ENCODE peak calls at places on chromosomes 11 and 22, in seven cellular contexts. B, T, O, S, D, U and Y are unnamed samples.

GRCh38 chr11:83717551-83717950 is 431.4 kb upstream of the CCDC90B start:
- DNase-seq in B (no peak), T (peak), O (no peak), S (no peak), D (no peak), U (no peak), Y (no peak)

GRCh38 chr11:117985953-117986887 is at the start of gene IL10RA:
- DNase-seq in B (peak), T (peak), O (peak), S (no peak), D (peak), U (peak), Y (peak)

GRCh38 chr11:429931-430456 is 11.8 kb downstream of the ANO9 start:
- DNase-seq in B (no peak), T (no peak), O (no peak), S (no peak), D (peak), U (no peak), Y (no peak)

GRCh38 chr11:66032962-66033735 is 6.9 kb upstream of the CATSPER1 start:
- DNase-seq in B (no peak), T (no peak), O (no peak), S (no peak), D (peak), U (no peak), Y (no peak)

GRCh38 chr11:112962854-112963367 is 1.7 kb downstream of the NCAM1 start:
- DNase-seq in B (no peak), T (peak), O (no peak), S (no peak), D (no peak), U (no peak), Y (no peak)

GRCh38 chr11:134514354-134514951 is 102.4 kb upstream of the B3GAT1 start:
- DNase-seq in B (no peak), T (no peak), O (no peak), S (no peak), D (no peak), U (no peak), Y (no peak)

GRCh38 chr11:65885231-65885630 is 3.0 kb downstream of the FIBP start:
- DNase-seq in B (no peak), T (no peak), O (no peak), S (no peak), D (no peak), U (no peak), Y (no peak)

GRCh38 chr11:61883327-61883726 is 8.0 kb downstream of the FADS3 start:
- DNase-seq in B (no peak), T (no peak), O (no peak), S (no peak), D (no peak), U (no peak), Y (no peak)

GRCh38 chr11:116459233-116459632 is 313.6 kb downstream of the BUD13 start:
- DNase-seq in B (no peak), T (no peak), O (no peak), S (no peak), D (no peak), U (no peak), Y (no peak)

GRCh38 chr22:29072193-29072978 is 449 bp upstream of the KREMEN1 start:
- DNase-seq in B (peak), T (peak), O (peak), S (no peak), D (peak), U (no peak), Y (no peak)

GRCh38 chr11:7314811-7315604 is 63.3 kb downstream of the SYT9 start:
- DNase-seq in B (no peak), T (no peak), O (no peak), S (no peak), D (no peak), U (no peak), Y (no peak)

GRCh38 chr22:44192098-44192810 is 11.5 kb downstream of the PARVG start:
- DNase-seq in B (no peak), T (peak), O (no peak), S (no peak), D (peak), U (peak), Y (no peak)